ENCODE peak calls at places on chromosomes 3 and 15, in five cellular contexts. One of them, this sample, is unnamed.

GRCh38 chr3:103056552-103056951 is 621.7 kb downstream of the ZPLD1 start:
- DNase-seq in ACHN: no peak
- DNase-seq in cardiac muscle cell: no peak
- DNase-seq in neuronal stem cell: no peak
- DNase-seq in colonic mucosa: no peak
- DNase-seq in this sample: no peak

GRCh38 chr3:71581981-71582611 is 1.4 kb downstream of the FOXP1 start:
- DNase-seq in ACHN: peak
- DNase-seq in cardiac muscle cell: peak
- DNase-seq in neuronal stem cell: peak
- DNase-seq in colonic mucosa: peak
- DNase-seq in this sample: peak

GRCh38 chr3:5197022-5197421 is 9.5 kb downstream of the EDEM1 start:
- DNase-seq in ACHN: no peak
- DNase-seq in cardiac muscle cell: peak
- DNase-seq in neuronal stem cell: no peak
- DNase-seq in colonic mucosa: no peak
- DNase-seq in this sample: no peak

GRCh38 chr3:86840814-86841213 is 150.1 kb downstream of the VGLL3 start:
- DNase-seq in ACHN: no peak
- DNase-seq in cardiac muscle cell: no peak
- DNase-seq in neuronal stem cell: no peak
- DNase-seq in colonic mucosa: no peak
- DNase-seq in this sample: no peak

GRCh38 chr3:184912166-184912565 is 100.2 kb downstream of the VPS8 start:
- DNase-seq in ACHN: no peak
- DNase-seq in cardiac muscle cell: no peak
- DNase-seq in neuronal stem cell: no peak
- DNase-seq in colonic mucosa: no peak
- DNase-seq in this sample: no peak

GRCh38 chr3:171480526-171480925 is 20.3 kb upstream of the TNIK start:
- DNase-seq in ACHN: no peak
- DNase-seq in cardiac muscle cell: no peak
- DNase-seq in neuronal stem cell: no peak
- DNase-seq in colonic mucosa: no peak
- DNase-seq in this sample: no peak

GRCh38 chr15:24877174-24877573 is 77.6 kb upstream of the SNRPN start:
- DNase-seq in ACHN: no peak
- DNase-seq in cardiac muscle cell: no peak
- DNase-seq in neuronal stem cell: no peak
- DNase-seq in colonic mucosa: no peak
- DNase-seq in this sample: no peak

GRCh38 chr3:149376728-149377407 is 581 bp downstream of the TM4SF1 start:
- DNase-seq in ACHN: no peak
- DNase-seq in cardiac muscle cell: peak
- DNase-seq in neuronal stem cell: no peak
- DNase-seq in colonic mucosa: no peak
- DNase-seq in this sample: no peak

GRCh38 chr15:65414841-65415621 is 7.7 kb downstream of the IGDCC4 start:
- DNase-seq in ACHN: no peak
- DNase-seq in cardiac muscle cell: peak
- DNase-seq in neuronal stem cell: peak
- DNase-seq in colonic mucosa: no peak
- DNase-seq in this sample: peak